ENCODE peak calls at places on chromosomes 3 and 15, in nine cellular contexts. One of them, this sample, is unnamed.

GRCh38 chr3:32421991-32422859 is 30.6 kb downstream of the CMTM7 start:
- DNase-seq in H9: no peak
- DNase-seq in activated T-cell treated with anti-CD3 and anti-CD28 coated beads for 48 hours: no peak
- DNase-seq in mucosa of gallbladder: peak; percentile 93
- DNase-seq in ELR: peak; percentile 83
- DNase-seq in AG04449: peak; percentile 44
- DNase-seq in amygdala: no peak
- DNase-seq in head of caudate nucleus: no peak
- DNase-seq in DMS79: peak; percentile 44
- DNase-seq in this sample: peak; percentile 96

GRCh38 chr3:94294806-94295205 is 231.9 kb downstream of the NSUN3 start:
- DNase-seq in H9: no peak
- DNase-seq in activated T-cell treated with anti-CD3 and anti-CD28 coated beads for 48 hours: no peak
- DNase-seq in mucosa of gallbladder: no peak
- DNase-seq in ELR: no peak
- DNase-seq in AG04449: no peak
- DNase-seq in amygdala: no peak
- DNase-seq in head of caudate nucleus: no peak
- DNase-seq in DMS79: no peak
- DNase-seq in this sample: peak; percentile 54

GRCh38 chr15:78213425-78213750 is 21.0 kb downstream of the ACSBG1 start:
- DNase-seq in H9: no peak
- DNase-seq in activated T-cell treated with anti-CD3 and anti-CD28 coated beads for 48 hours: no peak
- DNase-seq in mucosa of gallbladder: no peak
- DNase-seq in ELR: no peak
- DNase-seq in AG04449: no peak
- DNase-seq in amygdala: no peak
- DNase-seq in head of caudate nucleus: no peak
- DNase-seq in DMS79: no peak
- DNase-seq in this sample: no peak

GRCh38 chr3:63972987-63973386 is 50.3 kb downstream of the PSMD6 start:
- DNase-seq in H9: no peak
- DNase-seq in activated T-cell treated with anti-CD3 and anti-CD28 coated beads for 48 hours: no peak
- DNase-seq in mucosa of gallbladder: no peak
- DNase-seq in ELR: no peak
- DNase-seq in AG04449: no peak
- DNase-seq in amygdala: no peak
- DNase-seq in head of caudate nucleus: no peak
- DNase-seq in DMS79: no peak
- DNase-seq in this sample: no peak

GRCh38 chr15:59995568-59996349 is 8.4 kb upstream of the FOXB1 start:
- DNase-seq in H9: peak; percentile 54
- DNase-seq in activated T-cell treated with anti-CD3 and anti-CD28 coated beads for 48 hours: no peak
- DNase-seq in mucosa of gallbladder: no peak
- DNase-seq in ELR: no peak
- DNase-seq in AG04449: no peak
- DNase-seq in amygdala: no peak
- DNase-seq in head of caudate nucleus: no peak
- DNase-seq in DMS79: no peak
- DNase-seq in this sample: no peak

GRCh38 chr15:98755138-98755537 is 106.8 kb downstream of the IGF1R start:
- DNase-seq in H9: no peak
- DNase-seq in activated T-cell treated with anti-CD3 and anti-CD28 coated beads for 48 hours: no peak
- DNase-seq in mucosa of gallbladder: no peak
- DNase-seq in ELR: peak; percentile 6
- DNase-seq in AG04449: no peak
- DNase-seq in amygdala: no peak
- DNase-seq in head of caudate nucleus: no peak
- DNase-seq in DMS79: no peak
- DNase-seq in this sample: no peak

GRCh38 chr3:81728766-81729544 is 32.5 kb downstream of the GBE1 start:
- DNase-seq in H9: no peak
- DNase-seq in activated T-cell treated with anti-CD3 and anti-CD28 coated beads for 48 hours: no peak
- DNase-seq in mucosa of gallbladder: no peak
- DNase-seq in ELR: peak; percentile 81
- DNase-seq in AG04449: no peak
- DNase-seq in amygdala: no peak
- DNase-seq in head of caudate nucleus: no peak
- DNase-seq in DMS79: no peak
- DNase-seq in this sample: peak; percentile 57

GRCh38 chr3:100517276-100517675 is 24.9 kb downstream of the TMEM45A start:
- DNase-seq in H9: no peak
- DNase-seq in activated T-cell treated with anti-CD3 and anti-CD28 coated beads for 48 hours: no peak
- DNase-seq in mucosa of gallbladder: no peak
- DNase-seq in ELR: no peak
- DNase-seq in AG04449: no peak
- DNase-seq in amygdala: no peak
- DNase-seq in head of caudate nucleus: no peak
- DNase-seq in DMS79: no peak
- DNase-seq in this sample: no peak

GRCh38 chr15:35444557-35445204 is 101.3 kb downstream of the DPH6 start:
- DNase-seq in H9: no peak
- DNase-seq in activated T-cell treated with anti-CD3 and anti-CD28 coated beads for 48 hours: no peak
- DNase-seq in mucosa of gallbladder: no peak
- DNase-seq in ELR: peak; percentile 67
- DNase-seq in AG04449: no peak
- DNase-seq in amygdala: no peak
- DNase-seq in head of caudate nucleus: no peak
- DNase-seq in DMS79: no peak
- DNase-seq in this sample: peak; percentile 61

GRCh38 chr3:172076212-172076611 is 36.8 kb downstream of the FNDC3B start:
- DNase-seq in H9: no peak
- DNase-seq in activated T-cell treated with anti-CD3 and anti-CD28 coated beads for 48 hours: no peak
- DNase-seq in mucosa of gallbladder: no peak
- DNase-seq in ELR: no peak
- DNase-seq in AG04449: no peak
- DNase-seq in amygdala: no peak
- DNase-seq in head of caudate nucleus: no peak
- DNase-seq in DMS79: no peak
- DNase-seq in this sample: peak; percentile 75

GRCh38 chr3:38618343-38618742 is 31.1 kb downstream of the SCN5A start:
- DNase-seq in H9: no peak
- DNase-seq in activated T-cell treated with anti-CD3 and anti-CD28 coated beads for 48 hours: no peak
- DNase-seq in mucosa of gallbladder: no peak
- DNase-seq in ELR: no peak
- DNase-seq in AG04449: no peak
- DNase-seq in amygdala: no peak
- DNase-seq in head of caudate nucleus: no peak
- DNase-seq in DMS79: no peak
- DNase-seq in this sample: no peak

GRCh38 chr15:51307325-51307724 is 31.1 kb downstream of the CYP19A1 start:
- DNase-seq in H9: no peak
- DNase-seq in activated T-cell treated with anti-CD3 and anti-CD28 coated beads for 48 hours: no peak
- DNase-seq in mucosa of gallbladder: no peak
- DNase-seq in ELR: no peak
- DNase-seq in AG04449: no peak
- DNase-seq in amygdala: no peak
- DNase-seq in head of caudate nucleus: no peak
- DNase-seq in DMS79: no peak
- DNase-seq in this sample: no peak

GRCh38 chr3:10506696-10507095 is 1.3 kb upstream of the ATP2B2 start:
- DNase-seq in H9: no peak
- DNase-seq in activated T-cell treated with anti-CD3 and anti-CD28 coated beads for 48 hours: no peak
- DNase-seq in mucosa of gallbladder: no peak
- DNase-seq in ELR: no peak
- DNase-seq in AG04449: no peak
- DNase-seq in amygdala: no peak
- DNase-seq in head of caudate nucleus: no peak
- DNase-seq in DMS79: no peak
- DNase-seq in this sample: no peak

This sample was measured in kidney tubule cell.